ENCODE peak calls at places on chromosome 12, in six cellular contexts. One of them, this sample, is unnamed. For H3K4me1, the result is how much of the 10 kb centered on the place peaks cover.

GRCh38 chr12:87185367-87185766 is 843.8 kb downstream of the C12orf50 start:
- DNase-seq in H9: no peak
- DNase-seq in fibroblast of lung: no peak
- DNase-seq in neural progenitor cell: no peak
- DNase-seq in PC-3: no peak
- DNase-seq in K562: no peak
- DNase-seq in this sample: no peak

GRCh38 chr12:57240069-57240921 is 10.7 kb downstream of the STAC3 start:
- DNase-seq in H9: peak
- DNase-seq in fibroblast of lung: peak
- DNase-seq in neural progenitor cell: peak
- DNase-seq in PC-3: peak
- DNase-seq in K562: peak
- DNase-seq in this sample: peak

GRCh38 chr12:8452976-8453616 is 2.7 kb upstream of the CLEC6A start:
- DNase-seq in fibroblast of lung: no peak
- DNase-seq in neural progenitor cell: no peak
- DNase-seq in K562: no peak
- DNase-seq in H9: no peak
- DNase-seq in PC-3: no peak
- DNase-seq in this sample: peak

GRCh38 chr12:26746315-26746714 is 86.7 kb downstream of the ITPR2 start:
- DNase-seq in H9: no peak
- DNase-seq in PC-3: peak
- DNase-seq in neural progenitor cell: no peak
- DNase-seq in fibroblast of lung: peak
- DNase-seq in K562: no peak
- DNase-seq in this sample: no peak

GRCh38 chr12:109463776-109464175 is 13.3 kb downstream of the KCTD10 start:
- DNase-seq in fibroblast of lung: no peak
- DNase-seq in PC-3: no peak
- DNase-seq in K562: no peak
- DNase-seq in neural progenitor cell: no peak
- DNase-seq in H9: no peak
- DNase-seq in this sample: no peak

GRCh38 chr12:109982211-109982610 is 14.0 kb downstream of the GIT2 start:
- DNase-seq in neural progenitor cell: no peak
- DNase-seq in PC-3: no peak
- DNase-seq in K562: no peak
- DNase-seq in H9: no peak
- DNase-seq in fibroblast of lung: no peak
- DNase-seq in this sample: no peak

GRCh38 chr12:57123813-57124212 is 4.5 kb upstream of the LRP1 start:
- DNase-seq in neural progenitor cell: no peak
- DNase-seq in H9: no peak
- DNase-seq in PC-3: no peak
- DNase-seq in fibroblast of lung: no peak
- DNase-seq in K562: no peak
- DNase-seq in this sample: peak

GRCh38 chr12:122032570-122032969 is 10.9 kb downstream of the BCL7A start:
- DNase-seq in H9: no peak
- DNase-seq in PC-3: no peak
- DNase-seq in K562: no peak
- DNase-seq in neural progenitor cell: no peak
- DNase-seq in fibroblast of lung: no peak
- DNase-seq in this sample: no peak

GRCh38 chr12:14850929-14851663 is 7.8 kb upstream of the ART4 start:
- DNase-seq in H9: no peak
- DNase-seq in neural progenitor cell: no peak
- DNase-seq in fibroblast of lung: no peak
- DNase-seq in PC-3: no peak
- DNase-seq in K562: no peak
- DNase-seq in this sample: no peak

GRCh38 chr12:111434680-111435338 is 29.1 kb downstream of the SH2B3 start:
- DNase-seq in H9: no peak
- DNase-seq in fibroblast of lung: peak
- DNase-seq in K562: no peak
- DNase-seq in PC-3: no peak
- DNase-seq in neural progenitor cell: no peak
- DNase-seq in this sample: peak

GRCh38 chr12:14774944-14775651 is 28.2 kb downstream of the WBP11 start:
- DNase-seq in fibroblast of lung: peak
- DNase-seq in H9: peak
- DNase-seq in PC-3: peak
- DNase-seq in K562: no peak
- DNase-seq in neural progenitor cell: peak
- DNase-seq in this sample: no peak

GRCh38 chr12:34398366-34398705 is 376.0 kb downstream of the ALG10 start:
- DNase-seq in H9: peak
- DNase-seq in neural progenitor cell: no peak
- DNase-seq in PC-3: no peak
- DNase-seq in K562: peak
- DNase-seq in fibroblast of lung: no peak
- DNase-seq in this sample: no peak

GRCh38 chr12:26658991-26659390 is 174.0 kb downstream of the ITPR2 start:
- DNase-seq in fibroblast of lung: peak
- DNase-seq in neural progenitor cell: no peak
- DNase-seq in PC-3: no peak
- DNase-seq in K562: no peak
- DNase-seq in H9: no peak
- DNase-seq in this sample: no peak

DNA sequence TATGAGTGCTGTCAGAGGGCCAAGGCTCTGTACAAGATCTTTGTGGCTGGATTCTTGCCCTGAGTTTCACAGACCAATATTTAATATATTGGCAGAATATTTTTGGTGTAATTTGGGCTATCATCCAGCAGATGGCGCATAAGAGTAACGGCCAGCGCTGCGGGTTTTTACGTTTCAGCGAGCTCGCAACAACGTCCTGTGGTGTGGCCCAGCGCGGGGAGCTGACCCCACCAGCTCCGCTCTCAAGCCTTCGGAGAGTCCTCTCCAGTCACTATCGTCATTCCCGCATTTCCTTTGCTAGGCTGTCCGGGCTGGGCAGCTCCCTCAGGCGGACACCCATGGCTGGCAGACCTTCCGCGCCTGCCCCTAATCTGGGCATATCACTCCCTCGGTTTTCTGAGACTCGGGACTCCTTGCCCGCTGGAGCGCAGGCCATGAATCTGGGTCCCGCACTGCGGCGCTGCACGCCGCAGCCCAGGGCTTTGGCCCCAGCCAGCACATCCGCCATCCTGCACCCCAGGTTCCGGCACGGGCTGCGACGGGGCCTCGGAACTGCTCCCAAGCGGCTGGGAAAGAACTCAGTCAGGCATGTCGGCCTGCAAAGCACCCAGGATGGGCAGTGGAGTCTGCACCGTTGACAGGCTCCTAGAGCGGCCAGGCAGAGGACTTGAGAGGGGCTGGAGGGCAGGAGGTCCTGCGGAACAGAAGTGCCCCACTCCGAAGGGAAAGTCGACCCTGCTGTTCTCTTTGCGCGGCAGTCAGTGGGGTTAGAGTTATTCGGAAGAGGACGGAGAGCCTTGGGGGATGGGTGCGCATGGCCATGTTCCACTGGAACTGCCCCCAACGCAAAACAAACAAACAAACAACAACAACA is 18.4 kb downstream of the OLR1 start:
- DNase-seq in PC-3: peak
- DNase-seq in K562: peak
- DNase-seq in H9: peak
- DNase-seq in neural progenitor cell: peak
- DNase-seq in fibroblast of lung: peak
- DNase-seq in this sample: peak
- H3K9ac ChIP-seq in PC-3: no peak
- H3K9ac ChIP-seq in K562: peak
- H3K9ac ChIP-seq in H9: peak
- H3K9ac ChIP-seq in neural progenitor cell: no peak
- H3K9ac ChIP-seq in fibroblast of lung: peak
- H3K9ac ChIP-seq in this sample: peak

DNA sequence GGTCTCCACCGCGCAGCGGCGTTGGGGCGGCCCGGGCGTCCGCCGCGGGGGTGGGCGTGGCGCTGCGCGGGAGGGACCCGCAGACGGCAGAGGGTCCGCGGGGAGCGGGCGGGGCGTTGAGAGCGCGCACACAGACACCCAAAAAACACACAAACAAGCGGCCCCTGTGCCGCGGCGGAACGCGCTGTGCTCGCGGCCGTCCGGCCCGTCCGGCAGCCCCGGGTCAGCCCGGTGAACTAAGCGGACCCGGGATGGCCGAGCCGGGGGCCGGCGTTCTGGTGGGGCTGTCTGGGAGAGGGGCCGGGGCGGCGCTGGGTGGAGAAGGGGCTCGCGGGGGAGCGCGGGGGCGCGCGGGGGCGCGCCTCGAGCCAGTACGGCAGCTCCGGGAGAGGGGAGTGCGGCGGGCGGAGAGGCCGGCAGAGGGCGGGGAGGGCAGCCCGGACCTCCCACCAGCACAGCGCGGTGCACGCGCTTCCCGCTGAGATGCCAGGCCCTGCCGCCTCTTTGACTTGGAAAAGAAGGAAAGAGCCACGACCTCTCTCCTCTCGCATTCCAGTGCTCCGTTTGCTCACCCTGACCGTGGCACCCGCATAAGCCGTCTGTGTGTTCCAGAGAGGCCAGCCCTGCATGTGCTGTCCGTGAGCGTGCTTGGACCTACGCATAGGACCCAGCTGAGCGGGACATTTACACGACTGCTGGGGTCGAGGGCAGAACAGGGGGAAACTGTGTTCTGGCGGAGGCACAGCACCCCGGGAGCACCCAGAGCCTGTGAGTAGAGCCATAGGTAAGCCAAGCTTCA is 10.3 kb downstream of the SLC6A12 start:
- DNase-seq in PC-3: no peak
- DNase-seq in K562: peak
- DNase-seq in H9: peak
- DNase-seq in neural progenitor cell: peak
- DNase-seq in fibroblast of lung: no peak
- DNase-seq in this sample: peak
- TF ChIP-seq CTCF in PC-3: no peak
- TF ChIP-seq CTCF in K562: no peak
- TF ChIP-seq CTCF in H9: peak
- TF ChIP-seq CTCF in neural progenitor cell: peak
- TF ChIP-seq CTCF in fibroblast of lung: no peak
- TF ChIP-seq CTCF in this sample: peak

GRCh38 chr12:53098982-53099651 is 1.6 kb downstream of the IGFBP6 start:
- DNase-seq in neural progenitor cell: peak
- DNase-seq in fibroblast of lung: peak
- DNase-seq in K562: peak
- DNase-seq in H9: peak
- DNase-seq in PC-3: peak
- DNase-seq in this sample: peak

GRCh38 chr12:53100466-53101151 is 2.7 kb upstream of the SOAT2 start:
- DNase-seq in PC-3: peak
- DNase-seq in H9: no peak
- DNase-seq in neural progenitor cell: no peak
- DNase-seq in K562: no peak
- DNase-seq in fibroblast of lung: no peak
- DNase-seq in this sample: peak

GRCh38 chr12:53102883-53103807 is at the start of gene SOAT2:
- DNase-seq in K562: peak
- DNase-seq in PC-3: no peak
- DNase-seq in fibroblast of lung: no peak
- DNase-seq in neural progenitor cell: no peak
- DNase-seq in H9: no peak
- DNase-seq in this sample: peak

GRCh38 chr12:53101931-53102781 is 1.1 kb upstream of the SOAT2 start:
- DNase-seq in H9: no peak
- DNase-seq in K562: peak
- DNase-seq in fibroblast of lung: no peak
- DNase-seq in neural progenitor cell: no peak
- DNase-seq in PC-3: no peak
- DNase-seq in this sample: peak

DNA sequence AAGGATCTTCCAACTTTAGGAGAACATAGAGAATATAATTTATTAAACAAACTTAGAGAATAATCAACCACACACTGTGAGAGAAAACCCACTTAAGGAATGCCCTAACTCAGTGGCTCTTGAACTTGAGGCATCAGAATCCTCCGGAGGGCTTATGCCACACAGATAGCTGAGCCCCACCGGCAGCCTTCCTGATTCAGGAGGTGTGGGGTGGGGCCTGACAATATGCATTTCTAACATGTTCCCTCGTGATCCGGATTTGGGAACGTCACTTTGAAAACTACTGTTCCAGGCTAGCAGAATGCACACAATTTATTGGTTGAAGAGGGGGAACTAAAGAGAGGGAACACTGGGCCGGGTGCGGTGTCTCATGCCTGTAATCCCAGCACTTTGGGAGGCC is 2.0 kb upstream of the SOAT2 start:
- DNase-seq in K562: peak
- DNase-seq in PC-3: no peak
- DNase-seq in neural progenitor cell: no peak
- DNase-seq in fibroblast of lung: no peak
- DNase-seq in H9: no peak
- DNase-seq in this sample: peak
- H3K4me1 ChIP-seq in K562: under half
- H3K4me1 ChIP-seq in PC-3: under half
- H3K4me1 ChIP-seq in neural progenitor cell: under half
- H3K4me1 ChIP-seq in fibroblast of lung: under half
- H3K4me1 ChIP-seq in H9: under half
- H3K4me1 ChIP-seq in this sample: under half

DNA sequence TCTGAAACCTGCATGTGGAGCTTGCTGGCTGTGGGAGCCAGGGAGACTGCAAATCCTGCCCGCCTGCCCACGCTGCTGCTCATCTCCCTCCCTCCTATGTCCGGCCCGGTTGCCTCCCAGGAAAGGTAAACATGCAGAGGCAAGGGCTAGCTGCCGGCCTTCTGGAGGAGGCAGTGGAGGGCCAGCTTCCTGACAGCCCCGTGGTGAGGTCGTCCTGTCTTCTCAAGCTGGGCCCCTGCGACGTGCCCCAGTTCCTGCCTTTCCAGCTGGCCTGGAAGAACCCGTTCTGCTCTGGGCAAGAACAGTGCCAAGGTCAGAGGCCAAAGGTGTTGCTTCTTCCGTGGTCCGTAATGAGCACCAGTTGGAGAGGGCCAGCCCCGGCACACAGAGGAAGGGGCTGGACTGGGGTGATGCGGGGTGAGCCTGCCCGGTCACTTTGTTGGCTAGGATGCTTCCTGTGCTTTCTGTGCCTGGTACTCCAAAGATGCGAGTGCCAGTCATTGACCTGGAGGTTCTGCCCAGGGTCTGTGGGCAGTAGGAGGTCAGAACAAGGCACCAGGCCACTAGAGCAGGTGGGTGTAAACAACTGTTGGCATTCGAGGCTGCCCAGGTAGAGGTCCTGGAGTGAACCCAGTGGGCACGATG is 25.3 kb downstream of the TPCN1 start:
- DNase-seq in H9: peak
- DNase-seq in PC-3: peak
- DNase-seq in fibroblast of lung: no peak
- DNase-seq in K562: no peak
- DNase-seq in neural progenitor cell: no peak
- DNase-seq in this sample: peak
- H3K9ac ChIP-seq in H9: peak
- H3K9ac ChIP-seq in PC-3: peak
- H3K9ac ChIP-seq in fibroblast of lung: no peak
- H3K9ac ChIP-seq in K562: peak
- H3K9ac ChIP-seq in neural progenitor cell: no peak
- H3K9ac ChIP-seq in this sample: no peak

GRCh38 chr12:123938679-123939480 is 33.8 kb downstream of the CCDC92 start:
- DNase-seq in fibroblast of lung: no peak
- DNase-seq in PC-3: no peak
- DNase-seq in neural progenitor cell: peak
- DNase-seq in K562: peak
- DNase-seq in H9: peak
- DNase-seq in this sample: peak
- TF ChIP-seq CTCF in fibroblast of lung: peak
- TF ChIP-seq CTCF in PC-3: peak
- TF ChIP-seq CTCF in neural progenitor cell: peak
- TF ChIP-seq CTCF in K562: peak
- TF ChIP-seq CTCF in H9: peak
- TF ChIP-seq CTCF in this sample: peak

GRCh38 chr12:55718650-55719275 is 1.4 kb upstream of the RDH5 start:
- DNase-seq in PC-3: no peak
- DNase-seq in fibroblast of lung: no peak
- DNase-seq in K562: no peak
- DNase-seq in neural progenitor cell: no peak
- DNase-seq in H9: no peak
- DNase-seq in this sample: no peak
- H3K4me1 ChIP-seq in PC-3: half or more
- H3K4me1 ChIP-seq in fibroblast of lung: half or more
- H3K4me1 ChIP-seq in K562: under half
- H3K4me1 ChIP-seq in neural progenitor cell: under half
- H3K4me1 ChIP-seq in H9: under half
- H3K4me1 ChIP-seq in this sample: under half

This sample was measured in endodermal cell.